ENCODE peak calls at places on chromosomes 13 and 19, in five cellular contexts. M, W, G, S and Y are unnamed samples.

GRCh38 chr19:43474986-43475705 is 9.7 kb upstream of the LYPD3 start:
- DNase-seq in M (peak; percentile 98), W (peak; percentile 95), G (peak; percentile 88), S (no peak), Y (peak; percentile 100)

GRCh38 chr19:30690935-30691505 is 318.8 kb downstream of the ZNF536 start:
- DNase-seq in M (peak; percentile 25), W (no peak), G (no peak), S (no peak), Y (peak; percentile 39)

GRCh38 chr19:16447015-16447384 is 24.8 kb downstream of the EPS15L1 start:
- DNase-seq in M (no peak), W (peak; percentile 92), G (peak; percentile 91), S (peak; percentile 49), Y (no peak)

GRCh38 chr19:56066152-56067023 is 54.7 kb downstream of the ZNF787 start:
- DNase-seq in M (peak; percentile 77), W (peak; percentile 34), G (peak; percentile 34), S (no peak), Y (peak; percentile 84)

GRCh38 chr19:16206046-16206605 is 8.4 kb downstream of the AP1M1 start:
- DNase-seq in M (no peak), W (no peak), G (no peak), S (no peak), Y (no peak)

GRCh38 chr13:46667687-46668281 is 114.8 kb downstream of the LRCH1 start:
- DNase-seq in M (no peak), W (peak; percentile 31), G (no peak), S (no peak), Y (no peak)

GRCh38 chr13:31042501-31043165 is 110.2 kb downstream of the TEX26 start:
- DNase-seq in M (no peak), W (no peak), G (no peak), S (no peak), Y (no peak)

GRCh38 chr13:51945149-51945548 is 66.1 kb downstream of the ATP7B start:
- DNase-seq in M (no peak), W (no peak), G (no peak), S (no peak), Y (no peak)

GRCh38 chr19:36605839-36606478 is 846 bp downstream of the ZNF382 start:
- DNase-seq in M (no peak), W (no peak), G (no peak), S (no peak), Y (no peak)

GRCh38 chr13:26872444-26873173 is 112.0 kb upstream of the GPR12 start:
- DNase-seq in M (peak; percentile 87), W (peak; percentile 24), G (peak; percentile 21), S (no peak), Y (peak; percentile 88)

GRCh38 chr13:45225370-45225769 is 24.5 kb upstream of the KCTD4 start:
- DNase-seq in M (no peak), W (no peak), G (no peak), S (no peak), Y (no peak)

GRCh38 chr13:45220403-45220802 is 19.6 kb upstream of the KCTD4 start:
- DNase-seq in M (no peak), W (no peak), G (no peak), S (no peak), Y (no peak)

GRCh38 chr13:45219938-45220375 is 19.1 kb upstream of the KCTD4 start:
- DNase-seq in M (no peak), W (peak; percentile 42), G (peak; percentile 39), S (peak; percentile 48), Y (no peak)

GRCh38 chr13:45224181-45224580 is 23.3 kb upstream of the KCTD4 start:
- DNase-seq in M (no peak), W (no peak), G (peak; percentile 28), S (no peak), Y (no peak)

DNA sequence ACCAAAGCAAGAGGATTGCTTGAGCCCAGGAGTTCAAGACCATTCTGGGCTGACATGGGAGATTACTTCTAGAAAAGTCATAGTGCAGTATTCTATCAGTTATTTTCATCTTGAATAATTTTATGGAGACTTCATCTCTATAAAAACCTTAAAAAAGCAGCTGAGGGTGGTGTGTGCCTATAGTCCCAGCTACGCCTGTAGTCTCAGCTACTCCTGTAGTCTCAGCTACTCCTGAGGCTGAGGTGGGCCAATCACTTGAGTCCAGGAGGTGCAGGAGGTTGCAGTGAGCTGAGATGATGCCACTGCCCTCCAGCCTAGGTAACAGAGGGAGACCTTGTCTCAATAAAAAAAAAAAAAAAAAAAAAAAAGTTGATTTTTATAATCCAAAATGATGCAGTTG is 22.1 kb upstream of the KCTD4 start:
- DNase-seq in M (no peak), W (no peak), G (no peak), S (no peak), Y (no peak)
- TF ChIP-seq CTCF in M (no peak), W (no peak), G (no peak), S (no peak), Y (no peak)

DNA sequence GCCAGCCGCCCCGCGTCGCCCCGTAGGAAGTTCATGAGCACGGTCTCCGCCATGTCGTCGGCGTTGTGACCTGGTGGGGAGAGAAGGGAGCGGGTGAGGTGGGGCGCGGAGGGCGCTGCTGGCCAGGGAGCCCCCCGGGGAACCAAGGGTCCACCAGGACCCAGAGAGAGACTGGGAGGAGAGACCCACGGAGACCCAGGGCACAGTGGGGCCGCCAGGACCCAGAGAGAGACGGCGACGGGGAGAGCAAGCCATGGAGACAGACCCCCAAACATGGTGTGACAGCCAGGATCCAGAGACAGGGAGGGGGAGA is 9.2 kb downstream of the CTU1 start:
- DNase-seq in M (no peak), W (no peak), G (no peak), S (no peak), Y (no peak)
- TF ChIP-seq CTCF in M (no peak), W (no peak), G (no peak), S (no peak), Y (no peak)

GRCh38 chr19:42048992-42049391 is 21.0 kb downstream of the GRIK5 start:
- DNase-seq in M (no peak), W (no peak), G (no peak), S (no peak), Y (no peak)
- TF ChIP-seq CTCF in M (no peak), W (no peak), G (no peak), S (no peak), Y (no peak)

GRCh38 chr19:39540333-39540673 is 342 bp upstream of the EID2 start:
- DNase-seq in M (no peak), W (no peak), G (no peak), S (no peak), Y (no peak)

GRCh38 chr19:39539165-39539518 is 819 bp downstream of the EID2 start:
- DNase-seq in M (peak; percentile 49), W (no peak), G (no peak), S (no peak), Y (no peak)

GRCh38 chr19:39542198-39542597 is 2.2 kb upstream of the EID2 start:
- DNase-seq in M (peak; percentile 60), W (no peak), G (no peak), S (no peak), Y (no peak)

GRCh38 chr19:39543477-39543857 is 3.5 kb upstream of the EID2 start:
- DNase-seq in M (no peak), W (no peak), G (no peak), S (no peak), Y (no peak)

GRCh38 chr19:39539519-39540332 is at the start of gene EID2:
- DNase-seq in M (peak; percentile 97), W (peak; percentile 95), G (peak; percentile 87), S (peak; percentile 78), Y (peak; percentile 98)
- TF ChIP-seq CTCF in M (peak; percentile 72), W (peak; percentile 88), G (peak; percentile 88), S (peak; percentile 86), Y (peak; percentile 72)

GRCh38 chr19:46732172-46732938 is 13.5 kb upstream of the FKRP start:
- DNase-seq in M (no peak), W (no peak), G (no peak), S (no peak), Y (no peak)

GRCh38 chr19:46731007-46731501 is 14.1 kb upstream of the PRKD2 start:
- DNase-seq in M (no peak), W (peak; percentile 91), G (peak; percentile 96), S (peak; percentile 63), Y (no peak)

GRCh38 chr19:46731584-46731983 is 14.3 kb upstream of the FKRP start:
- DNase-seq in M (no peak), W (no peak), G (peak; percentile 51), S (no peak), Y (no peak)

GRCh38 chr19:46732966-46733692 is 12.7 kb upstream of the FKRP start:
- DNase-seq in M (no peak), W (peak; percentile 60), G (peak; percentile 83), S (no peak), Y (no peak)

GRCh38 chr19:46733693-46734240 is 12.1 kb upstream of the FKRP start:
- DNase-seq in M (no peak), W (no peak), G (no peak), S (no peak), Y (no peak)
- TF ChIP-seq CTCF in M (no peak), W (no peak), G (no peak), S (no peak), Y (no peak)

GRCh38 chr13:110403315-110403714 is 96.2 kb downstream of the COL4A2 start:
- DNase-seq in M (no peak), W (no peak), G (no peak), S (no peak), Y (no peak)
- TF ChIP-seq CTCF in M (no peak), W (no peak), G (no peak), S (no peak), Y (no peak)

GRCh38 chr13:20700288-20700687 is 3.2 kb upstream of the IL17D start:
- DNase-seq in M (no peak), W (no peak), G (no peak), S (no peak), Y (no peak)

GRCh38 chr13:20704459-20705069 is 1.1 kb downstream of the IL17D start:
- DNase-seq in M (no peak), W (no peak), G (no peak), S (no peak), Y (no peak)

GRCh38 chr13:20702530-20702929 is 969 bp upstream of the IL17D start:
- DNase-seq in M (no peak), W (peak; percentile 44), G (no peak), S (no peak), Y (no peak)

GRCh38 chr13:20703785-20704458 is 423 bp downstream of the IL17D start:
- DNase-seq in M (peak; percentile 94), W (peak; percentile 78), G (peak; percentile 43), S (no peak), Y (peak; percentile 81)

GRCh38 chr13:20702945-20703784 is at the start of gene IL17D:
- DNase-seq in M (peak; percentile 59), W (no peak), G (no peak), S (no peak), Y (peak; percentile 56)
- TF ChIP-seq CTCF in M (peak; percentile 25), W (no peak), G (no peak), S (no peak), Y (no peak)

DNA sequence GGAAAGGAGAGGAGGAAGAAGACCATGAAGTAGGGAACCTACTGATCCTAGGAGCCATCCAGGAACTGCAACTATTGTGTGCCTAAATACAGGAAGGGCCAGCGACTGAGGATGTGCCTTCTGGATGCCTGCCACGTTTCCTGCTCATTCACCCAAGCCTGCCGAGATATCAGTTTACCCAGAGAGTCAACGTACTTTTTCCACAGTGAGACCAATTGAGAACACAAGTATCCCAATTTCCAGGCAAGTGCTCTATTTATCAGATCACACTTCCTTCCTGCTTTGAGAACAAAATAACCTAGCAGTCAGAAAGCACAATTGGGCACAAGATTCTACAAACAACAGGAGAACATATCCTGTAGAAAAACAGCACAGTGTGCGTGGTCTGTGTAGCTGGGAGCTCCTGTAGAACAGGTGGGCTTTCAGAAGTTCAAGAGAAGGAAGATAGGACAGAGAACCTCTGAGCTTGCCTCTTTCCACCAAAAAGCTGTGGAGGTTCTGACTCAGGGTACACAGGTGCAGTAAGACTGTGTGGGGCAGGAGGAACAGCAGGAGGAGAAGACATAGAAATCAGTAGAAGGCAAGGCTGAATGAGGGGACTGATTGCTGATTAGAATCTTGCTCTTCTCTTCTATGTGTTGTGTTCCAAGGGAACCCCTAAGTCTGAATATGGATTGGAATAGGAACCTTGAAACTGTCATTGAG is 122.6 kb downstream of the AKAP11 start:
- DNase-seq in M (no peak), W (no peak), G (no peak), S (no peak), Y (no peak)
- TF ChIP-seq CTCF in M (no peak), W (no peak), G (no peak), S (no peak), Y (no peak)